ENCODE peak calls at places on chromosome 17, in five cellular contexts. X is upper lobe of right lung, P is neural progenitor cell, U is gastrocnemius medialis, F is Daoy. O is an unnamed sample.
A peak's percentile ranks its signal among the peaks of the same experiment; 100 is the strongest.

GRCh38 chr17:65522751-65523404 is 38.6 kb downstream of the AXIN2 start:
- DNase-seq in X (no peak), U (no peak), F (no peak), P (no peak), O (no peak)

GRCh38 chr17:50560185-50560824 is at the start of gene CACNA1G:
- DNase-seq in X (peak; percentile 92), U (peak; percentile 81), P (peak; percentile 98), F (peak; percentile 92), O (peak; percentile 99)

GRCh38 chr17:65235284-65235683 is 98.1 kb downstream of the RGS9 start:
- DNase-seq in P (no peak), F (no peak), X (no peak), U (no peak), O (no peak)

GRCh38 chr17:13154403-13154802 is 136.6 kb upstream of the ELAC2 start:
- DNase-seq in F (no peak), U (no peak), X (no peak), P (no peak), O (no peak)

GRCh38 chr17:29112780-29113295 is 67.4 kb downstream of the MYO18A start:
- DNase-seq in U (no peak), F (peak; percentile 73), P (no peak), X (no peak), O (no peak)

GRCh38 chr17:16477255-16477654 is 14.7 kb downstream of the LRRC75A start:
- DNase-seq in U (peak; percentile 17), F (peak; percentile 87), X (no peak), P (no peak), O (no peak)

GRCh38 chr17:10754861-10755591 is 25.2 kb upstream of the TMEM220 start:
- DNase-seq in X (no peak), F (peak; percentile 39), U (no peak), P (peak; percentile 69), O (no peak)

GRCh38 chr17:43406676-43407645 is 8.2 kb downstream of the ARL4D start:
- DNase-seq in F (no peak), X (no peak), U (no peak), P (no peak), O (no peak)

GRCh38 chr17:74198694-74199093 is 4.8 kb upstream of the RPL38 start:
- DNase-seq in P (no peak), X (no peak), F (no peak), U (no peak), O (no peak)

GRCh38 chr17:5069724-5070123 is 8.5 kb upstream of the ZFP3 start:
- DNase-seq in U (no peak), X (no peak), P (no peak), F (no peak), O (no peak)

GRCh38 chr17:9363440-9364350 is 211.9 kb downstream of the STX8 start:
- DNase-seq in X (no peak), P (no peak), U (no peak), F (peak; percentile 33), O (no peak)

GRCh38 chr17:64024781-64025731 is 4.6 kb upstream of the ICAM2 start:
- DNase-seq in P (no peak), U (no peak), F (no peak), X (no peak), O (no peak)

GRCh38 chr17:68349157-68349556 is 57.9 kb downstream of the ARSG start:
- DNase-seq in P (no peak), U (no peak), X (no peak), F (no peak), O (peak; percentile 43)

GRCh38 chr17:16462070-16462864 is 29.7 kb downstream of the LRRC75A start:
- DNase-seq in X (no peak), P (no peak), U (no peak), F (no peak), O (no peak)

GRCh38 chr17:59620518-59621259 is 994 bp downstream of the CLTC start:
- DNase-seq in X (peak; percentile 68), U (peak; percentile 24), P (peak; percentile 40), F (peak; percentile 22), O (peak; percentile 20)

GRCh38 chr17:64160378-64160777 is 30.4 kb upstream of the ERN1 start:
- DNase-seq in F (no peak), P (no peak), U (no peak), X (no peak), O (no peak)

GRCh38 chr17:80518392-80518791 is 26.2 kb upstream of the RPTOR start:
- DNase-seq in X (no peak), P (no peak), U (no peak), F (no peak), O (no peak)

GRCh38 chr17:8148560-8148959 is 3.6 kb downstream of the PER1 start:
- DNase-seq in X (peak; percentile 51), P (no peak), U (no peak), F (no peak), O (no peak)

GRCh38 chr17:63442549-63443035 is 3.5 kb downstream of the CYB561 start:
- DNase-seq in F (no peak), X (no peak), U (no peak), P (peak; percentile 67), O (no peak)

GRCh38 chr17:83151056-83151441 is 71.6 kb downstream of the METRNL start:
- DNase-seq in F (no peak), P (no peak), U (no peak), X (no peak), O (no peak)

GRCh38 chr17:557371-557770 is 157.3 kb downstream of the VPS53 start:
- DNase-seq in U (no peak), X (no peak), P (no peak), F (no peak), O (no peak)

GRCh38 chr17:27756467-27757371 is 43.6 kb downstream of the NOS2 start:
- DNase-seq in U (no peak), P (peak; percentile 64), X (peak; percentile 65), F (peak; percentile 47), O (no peak)

GRCh38 chr17:18039535-18040286 is 503 bp downstream of the GID4 start:
- DNase-seq in X (peak; percentile 69), P (peak; percentile 78), F (peak; percentile 54), U (no peak), O (peak; percentile 38)

GRCh38 chr17:59840329-59840907 is 52.3 kb downstream of the TUBD1 start:
- DNase-seq in P (peak; percentile 45), U (no peak), F (peak; percentile 39), X (no peak), O (no peak)

GRCh38 chr17:41625602-41626001 is 1.2 kb upstream of the KRT17 start:
- DNase-seq in F (peak; percentile 95), P (no peak), U (no peak), X (peak; percentile 55), O (no peak)

GRCh38 chr17:31048780-31049179 is 46.0 kb upstream of the NF1 start:
- DNase-seq in U (no peak), X (no peak), F (no peak), P (no peak), O (no peak)

GRCh38 chr17:50332196-50332595 is 13.7 kb upstream of the XYLT2 start:
- DNase-seq in X (no peak), P (no peak), F (no peak), U (no peak), O (no peak)

GRCh38 chr17:17109231-17109630 is 67.0 kb downstream of the MPRIP start:
- DNase-seq in U (no peak), P (no peak), X (no peak), F (no peak), O (no peak)

GRCh38 chr17:42673266-42673884 is 3.4 kb downstream of the PLEKHH3 start:
- DNase-seq in U (no peak), X (no peak), P (no peak), F (no peak), O (no peak)

GRCh38 chr17:43753488-43754129 is 5.0 kb downstream of the SOST start:
- DNase-seq in U (no peak), F (peak; percentile 69), X (no peak), P (no peak), O (no peak)

GRCh38 chr17:81285179-81285878 is 9.8 kb downstream of the SLC38A10 start:
- DNase-seq in F (peak; percentile 32), X (peak; percentile 90), P (peak; percentile 21), U (peak; percentile 51), O (peak; percentile 70)

GRCh38 chr17:77083547-77083946 is 57.2 kb upstream of the SEC14L1 start:
- DNase-seq in P (no peak), F (no peak), U (no peak), X (no peak), O (no peak)

GRCh38 chr17:44786551-44787081 is 27.8 kb downstream of the ADAM11 start:
- DNase-seq in X (peak; percentile 65), F (no peak), P (no peak), U (no peak), O (no peak)

GRCh38 chr17:33322063-33322462 is 29.0 kb upstream of the ASIC2 start:
- DNase-seq in U (no peak), F (no peak), X (no peak), P (no peak), O (no peak)

GRCh38 chr17:67879662-67880061 is 54.4 kb downstream of the BPTF start:
- DNase-seq in P (no peak), F (no peak), U (no peak), X (no peak), O (no peak)

GRCh38 chr17:5759501-5759925 is 175.2 kb upstream of the NLRP1 start:
- DNase-seq in F (no peak), X (no peak), U (no peak), P (no peak), O (no peak)

GRCh38 chr17:32288600-32288999 is 23.0 kb downstream of the RHBDL3 start:
- DNase-seq in F (no peak), U (no peak), X (no peak), P (no peak), O (no peak)

GRCh38 chr17:80835816-80836657 is 155.6 kb upstream of the CHMP6 start:
- DNase-seq in P (no peak), U (peak; percentile 47), X (no peak), F (no peak), O (no peak)

O was measured in GM12892.